ENCODE peak calls at places on chromosomes 7 and 10, in nine cellular contexts. P, B, A, D, W, F, I, Z and U are unnamed samples.

GRCh38 chr10:3090914-3091313 is 23.6 kb downstream of the PFKP start:
- DNase-seq in A (no peak), D (peak; percentile 95), Z (no peak), W (no peak), I (no peak), P (peak; percentile 71), B (peak; percentile 13), F (peak; percentile 40), U (peak; percentile 61)

GRCh38 chr10:124069341-124069740 is 24.1 kb downstream of the CHST15 start:
- DNase-seq in P (no peak), A (no peak), F (no peak), I (no peak), B (no peak), W (no peak), D (no peak), Z (no peak), U (no peak)

GRCh38 chr7:135077642-135078041 is 70.2 kb upstream of the TMEM140 start:
- DNase-seq in A (no peak), P (no peak), Z (no peak), F (no peak), B (no peak), W (no peak), D (no peak), I (no peak), U (no peak)

GRCh38 chr10:124560377-124560776 is 98.8 kb downstream of the LHPP start:
- DNase-seq in P (peak; percentile 78), I (no peak), A (no peak), B (no peak), W (no peak), Z (no peak), F (no peak), D (peak; percentile 65), U (no peak)

GRCh38 chr10:123274513-123275182 is 120.4 kb downstream of the BUB3 start:
- DNase-seq in D (no peak), P (no peak), B (no peak), Z (no peak), A (no peak), I (no peak), F (no peak), W (no peak), U (no peak)

GRCh38 chr10:110932505-110933180 is 13.2 kb downstream of the SHOC2 start:
- DNase-seq in A (no peak), D (no peak), P (peak; percentile 18), W (no peak), Z (no peak), F (no peak), I (no peak), B (no peak), U (no peak)

GRCh38 chr10:79431891-79432831 is 13.3 kb downstream of the ZCCHC24 start:
- DNase-seq in F (no peak), P (no peak), A (no peak), D (no peak), W (no peak), I (no peak), Z (no peak), B (no peak), U (no peak)

GRCh38 chr7:80942261-80943041 is 23.6 kb upstream of the SEMA3C start:
- DNase-seq in F (peak; percentile 99), W (no peak), P (peak; percentile 97), B (no peak), A (no peak), D (peak; percentile 96), Z (no peak), I (no peak), U (peak; percentile 37)

GRCh38 chr10:107894521-107894920 is 730.0 kb upstream of the SORCS1 start:
- DNase-seq in W (no peak), P (no peak), I (no peak), F (no peak), D (no peak), B (no peak), A (no peak), Z (no peak), U (no peak)

GRCh38 chr7:106309352-106309751 is 24.6 kb upstream of the NAMPT start:
- DNase-seq in F (no peak), B (no peak), P (peak; percentile 5), Z (no peak), I (no peak), A (no peak), W (no peak), D (no peak), U (no peak)

GRCh38 chr10:71998840-71999194 is 34.6 kb downstream of the CHST3 start:
- DNase-seq in P (peak; percentile 97), W (no peak), B (no peak), F (no peak), A (no peak), I (no peak), Z (no peak), D (peak; percentile 85), U (peak; percentile 37)

GRCh38 chr10:131816157-131816775 is 84.5 kb upstream of the PPP2R2D start:
- DNase-seq in P (no peak), A (no peak), F (no peak), D (no peak), B (no peak), W (no peak), I (no peak), Z (no peak), U (no peak)

GRCh38 chr10:72511414-72511813 is 114.5 kb downstream of the MICU1 start:
- DNase-seq in D (no peak), Z (no peak), P (no peak), I (no peak), B (no peak), W (no peak), F (no peak), A (no peak), U (no peak)

GRCh38 chr10:335151-335800 is 200.0 kb downstream of the ZMYND11 start:
- DNase-seq in I (no peak), W (no peak), D (no peak), F (no peak), A (no peak), B (no peak), P (no peak), Z (no peak), U (no peak)